ENCODE peak calls at places on chromosomes 1 and 21, in eight cellular contexts. One of them, this sample, is unnamed.

GRCh38 chr1:3530086-3530930 is 75.8 kb downstream of the ARHGEF16 start:
- DNase-seq in A673: peak
- DNase-seq in tibial artery: peak
- DNase-seq in mucosa of descending colon: peak
- DNase-seq in thoracic aorta: no peak
- DNase-seq in IMR-90: no peak
- DNase-seq in fibroblast of lung: no peak
- DNase-seq in fibroblast of the aortic adventitia: peak
- DNase-seq in this sample: no peak

GRCh38 chr1:84720275-84720780 is 30.1 kb upstream of the SSX2IP start:
- DNase-seq in fibroblast of the aortic adventitia: no peak
- DNase-seq in thoracic aorta: no peak
- DNase-seq in mucosa of descending colon: no peak
- DNase-seq in IMR-90: no peak
- DNase-seq in fibroblast of lung: no peak
- DNase-seq in A673: no peak
- DNase-seq in tibial artery: no peak
- DNase-seq in this sample: no peak

GRCh38 chr21:46048926-46049889 is 48.7 kb upstream of the COL6A2 start:
- DNase-seq in fibroblast of the aortic adventitia: peak
- DNase-seq in IMR-90: peak
- DNase-seq in thoracic aorta: no peak
- DNase-seq in mucosa of descending colon: peak
- DNase-seq in A673: peak
- DNase-seq in fibroblast of lung: peak
- DNase-seq in tibial artery: peak
- DNase-seq in this sample: peak

GRCh38 chr1:36765785-36766300 is 268.5 kb downstream of the GRIK3 start:
- DNase-seq in A673: no peak
- DNase-seq in thoracic aorta: no peak
- DNase-seq in IMR-90: no peak
- DNase-seq in fibroblast of lung: no peak
- DNase-seq in mucosa of descending colon: no peak
- DNase-seq in tibial artery: peak
- DNase-seq in fibroblast of the aortic adventitia: no peak
- DNase-seq in this sample: no peak

GRCh38 chr21:38240121-38240520 is 16.7 kb upstream of the KCNJ15 start:
- DNase-seq in fibroblast of the aortic adventitia: no peak
- DNase-seq in mucosa of descending colon: no peak
- DNase-seq in fibroblast of lung: no peak
- DNase-seq in thoracic aorta: no peak
- DNase-seq in IMR-90: no peak
- DNase-seq in A673: no peak
- DNase-seq in tibial artery: no peak
- DNase-seq in this sample: no peak

GRCh38 chr1:218069180-218069579 is 215.9 kb upstream of the RRP15 start:
- DNase-seq in fibroblast of the aortic adventitia: no peak
- DNase-seq in thoracic aorta: no peak
- DNase-seq in A673: no peak
- DNase-seq in tibial artery: no peak
- DNase-seq in fibroblast of lung: no peak
- DNase-seq in mucosa of descending colon: no peak
- DNase-seq in IMR-90: no peak
- DNase-seq in this sample: no peak

GRCh38 chr1:109959974-109960744 is 24.4 kb upstream of the AHCYL1 start:
- DNase-seq in thoracic aorta: no peak
- DNase-seq in A673: peak
- DNase-seq in fibroblast of lung: peak
- DNase-seq in fibroblast of the aortic adventitia: peak
- DNase-seq in tibial artery: no peak
- DNase-seq in IMR-90: peak
- DNase-seq in mucosa of descending colon: no peak
- DNase-seq in this sample: peak

GRCh38 chr1:181083842-181084605 is 4.5 kb upstream of the IER5 start:
- DNase-seq in mucosa of descending colon: peak
- DNase-seq in thoracic aorta: no peak
- DNase-seq in A673: peak
- DNase-seq in fibroblast of lung: no peak
- DNase-seq in tibial artery: peak
- DNase-seq in fibroblast of the aortic adventitia: peak
- DNase-seq in IMR-90: no peak
- DNase-seq in this sample: peak

GRCh38 chr1:83055391-83056170 is 943.4 kb downstream of the TTLL7 start:
- DNase-seq in A673: peak
- DNase-seq in fibroblast of lung: no peak
- DNase-seq in thoracic aorta: no peak
- DNase-seq in tibial artery: no peak
- DNase-seq in mucosa of descending colon: no peak
- DNase-seq in IMR-90: no peak
- DNase-seq in fibroblast of the aortic adventitia: peak
- DNase-seq in this sample: no peak

GRCh38 chr21:28636988-28637691 is 355.5 kb downstream of the LTN1 start:
- DNase-seq in fibroblast of the aortic adventitia: peak
- DNase-seq in tibial artery: no peak
- DNase-seq in fibroblast of lung: peak
- DNase-seq in mucosa of descending colon: no peak
- DNase-seq in thoracic aorta: no peak
- DNase-seq in IMR-90: peak
- DNase-seq in A673: no peak
- DNase-seq in this sample: peak

DNA sequence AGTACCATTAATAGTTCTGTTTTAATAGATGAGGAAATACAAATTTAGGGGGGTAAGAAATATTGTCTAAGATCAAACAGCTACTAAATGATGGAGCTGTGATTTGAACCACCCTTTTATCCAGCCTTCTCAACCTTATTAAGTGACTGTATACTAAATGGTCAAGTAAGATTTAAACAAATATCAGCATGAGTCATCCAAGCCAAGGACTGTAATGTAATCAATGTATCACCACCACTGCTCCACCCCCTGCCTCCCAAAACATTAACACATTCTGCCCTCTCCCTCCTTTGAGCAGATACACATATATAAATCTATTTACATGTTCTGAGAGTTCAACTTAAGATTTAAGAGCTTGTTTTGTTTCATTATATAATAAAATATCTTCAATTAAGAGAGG is 58.9 kb downstream of the LRRC40 start:
- DNase-seq in fibroblast of the aortic adventitia: no peak
- DNase-seq in tibial artery: no peak
- DNase-seq in mucosa of descending colon: no peak
- DNase-seq in thoracic aorta: no peak
- DNase-seq in IMR-90: peak
- DNase-seq in fibroblast of lung: peak
- DNase-seq in A673: no peak
- DNase-seq in this sample: peak
- TF ChIP-seq CTCF in fibroblast of the aortic adventitia: no peak
- TF ChIP-seq CTCF in tibial artery: no peak
- TF ChIP-seq CTCF in mucosa of descending colon: no peak
- TF ChIP-seq CTCF in thoracic aorta: no peak
- TF ChIP-seq CTCF in IMR-90: no peak
- TF ChIP-seq CTCF in fibroblast of lung: no peak
- TF ChIP-seq CTCF in A673: no peak
- TF ChIP-seq CTCF in this sample: no peak

GRCh38 chr1:200737647-200738296 is 921 bp upstream of the CAMSAP2 start:
- DNase-seq in thoracic aorta: no peak
- DNase-seq in tibial artery: no peak
- DNase-seq in fibroblast of the aortic adventitia: no peak
- DNase-seq in A673: no peak
- DNase-seq in IMR-90: no peak
- DNase-seq in fibroblast of lung: no peak
- DNase-seq in mucosa of descending colon: peak
- DNase-seq in this sample: no peak
- H3K4me3 ChIP-seq in thoracic aorta: peak
- H3K4me3 ChIP-seq in tibial artery: peak
- H3K4me3 ChIP-seq in fibroblast of the aortic adventitia: no peak
- H3K4me3 ChIP-seq in A673: peak
- H3K4me3 ChIP-seq in IMR-90: no peak
- H3K4me3 ChIP-seq in fibroblast of lung: peak
- H3K4me3 ChIP-seq in mucosa of descending colon: no peak
- H3K4me3 ChIP-seq in this sample: no peak

GRCh38 chr1:87048237-87048636 is 133.8 kb downstream of the HS2ST1 start:
- DNase-seq in mucosa of descending colon: no peak
- DNase-seq in IMR-90: no peak
- DNase-seq in fibroblast of lung: no peak
- DNase-seq in A673: no peak
- DNase-seq in fibroblast of the aortic adventitia: no peak
- DNase-seq in thoracic aorta: no peak
- DNase-seq in tibial artery: no peak
- DNase-seq in this sample: no peak

GRCh38 chr1:87051965-87052364 is 137.5 kb downstream of the HS2ST1 start:
- DNase-seq in IMR-90: no peak
- DNase-seq in mucosa of descending colon: no peak
- DNase-seq in fibroblast of lung: no peak
- DNase-seq in thoracic aorta: no peak
- DNase-seq in A673: no peak
- DNase-seq in fibroblast of the aortic adventitia: no peak
- DNase-seq in tibial artery: no peak
- DNase-seq in this sample: no peak

GRCh38 chr1:87056974-87057373 is 142.5 kb downstream of the HS2ST1 start:
- DNase-seq in tibial artery: no peak
- DNase-seq in thoracic aorta: no peak
- DNase-seq in IMR-90: no peak
- DNase-seq in fibroblast of the aortic adventitia: no peak
- DNase-seq in fibroblast of lung: no peak
- DNase-seq in mucosa of descending colon: no peak
- DNase-seq in A673: no peak
- DNase-seq in this sample: no peak

GRCh38 chr1:87052986-87053385 is 138.6 kb downstream of the HS2ST1 start:
- DNase-seq in thoracic aorta: no peak
- DNase-seq in mucosa of descending colon: no peak
- DNase-seq in IMR-90: no peak
- DNase-seq in tibial artery: no peak
- DNase-seq in fibroblast of the aortic adventitia: no peak
- DNase-seq in fibroblast of lung: no peak
- DNase-seq in A673: no peak
- DNase-seq in this sample: no peak

GRCh38 chr1:87052400-87052799 is 138.0 kb downstream of the HS2ST1 start:
- DNase-seq in tibial artery: no peak
- DNase-seq in A673: no peak
- DNase-seq in IMR-90: no peak
- DNase-seq in fibroblast of the aortic adventitia: no peak
- DNase-seq in fibroblast of lung: no peak
- DNase-seq in mucosa of descending colon: no peak
- DNase-seq in thoracic aorta: no peak
- DNase-seq in this sample: no peak
- TF ChIP-seq CTCF in tibial artery: no peak
- TF ChIP-seq CTCF in A673: no peak
- TF ChIP-seq CTCF in IMR-90: no peak
- TF ChIP-seq CTCF in fibroblast of the aortic adventitia: no peak
- TF ChIP-seq CTCF in fibroblast of lung: no peak
- TF ChIP-seq CTCF in mucosa of descending colon: no peak
- TF ChIP-seq CTCF in thoracic aorta: no peak
- TF ChIP-seq CTCF in this sample: no peak

GRCh38 chr21:34936874-34937563 is 112.1 kb downstream of the RUNX1 start:
- DNase-seq in thoracic aorta: no peak
- DNase-seq in mucosa of descending colon: no peak
- DNase-seq in fibroblast of the aortic adventitia: peak
- DNase-seq in IMR-90: no peak
- DNase-seq in fibroblast of lung: no peak
- DNase-seq in A673: no peak
- DNase-seq in tibial artery: no peak
- DNase-seq in this sample: no peak
- H3K4me3 ChIP-seq in thoracic aorta: no peak
- H3K4me3 ChIP-seq in mucosa of descending colon: no peak
- H3K4me3 ChIP-seq in fibroblast of the aortic adventitia: no peak
- H3K4me3 ChIP-seq in IMR-90: no peak
- H3K4me3 ChIP-seq in fibroblast of lung: no peak
- H3K4me3 ChIP-seq in A673: no peak
- H3K4me3 ChIP-seq in tibial artery: no peak
- H3K4me3 ChIP-seq in this sample: no peak

GRCh38 chr1:61053281-61053711 is 29.1 kb upstream of the NFIA start:
- DNase-seq in IMR-90: no peak
- DNase-seq in tibial artery: no peak
- DNase-seq in fibroblast of lung: no peak
- DNase-seq in thoracic aorta: no peak
- DNase-seq in mucosa of descending colon: no peak
- DNase-seq in fibroblast of the aortic adventitia: peak
- DNase-seq in A673: no peak
- DNase-seq in this sample: no peak
- TF ChIP-seq CTCF in IMR-90: no peak
- TF ChIP-seq CTCF in tibial artery: no peak
- TF ChIP-seq CTCF in fibroblast of lung: no peak
- TF ChIP-seq CTCF in thoracic aorta: no peak
- TF ChIP-seq CTCF in mucosa of descending colon: no peak
- TF ChIP-seq CTCF in fibroblast of the aortic adventitia: no peak
- TF ChIP-seq CTCF in A673: no peak
- TF ChIP-seq CTCF in this sample: no peak

DNA sequence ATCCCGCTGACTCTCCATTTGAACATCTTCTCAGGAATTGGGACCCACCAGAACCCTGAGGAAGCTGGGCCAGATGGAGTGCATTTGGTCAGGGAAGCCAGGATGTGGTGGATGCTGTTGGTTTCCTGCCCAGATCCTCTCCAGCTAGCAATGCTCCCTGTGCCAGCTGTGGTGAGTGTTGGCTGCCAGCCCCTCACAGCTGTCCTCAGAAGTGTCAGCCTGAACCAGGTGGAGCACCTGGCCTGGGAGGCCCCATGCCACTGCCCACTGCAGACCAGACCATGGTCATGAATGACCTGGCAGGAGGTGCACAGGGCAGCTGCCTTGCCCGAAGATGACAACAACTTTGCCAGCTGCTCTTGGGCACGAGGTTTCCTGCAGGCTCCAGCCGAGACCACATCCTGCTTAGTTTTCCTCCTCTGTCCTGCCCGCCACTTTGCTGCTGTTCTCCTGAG is 54.4 kb downstream of the PRSS38 start:
- DNase-seq in thoracic aorta: no peak
- DNase-seq in fibroblast of lung: no peak
- DNase-seq in tibial artery: no peak
- DNase-seq in mucosa of descending colon: no peak
- DNase-seq in A673: no peak
- DNase-seq in IMR-90: no peak
- DNase-seq in fibroblast of the aortic adventitia: peak
- DNase-seq in this sample: no peak
- H3K4me3 ChIP-seq in thoracic aorta: no peak
- H3K4me3 ChIP-seq in fibroblast of lung: no peak
- H3K4me3 ChIP-seq in tibial artery: no peak
- H3K4me3 ChIP-seq in mucosa of descending colon: no peak
- H3K4me3 ChIP-seq in A673: no peak
- H3K4me3 ChIP-seq in IMR-90: no peak
- H3K4me3 ChIP-seq in fibroblast of the aortic adventitia: no peak
- H3K4me3 ChIP-seq in this sample: no peak